ENCODE peak calls at places on chromosomes 2 and 18, in five cellular contexts. S is CD4-positive, alpha-beta T cell; M is psoas muscle; D is uterus; C is progenitor cell of endocrine pancreas. R is an unnamed sample.
A peak's percentile ranks its signal among the peaks of the same experiment; 100 is the strongest.

GRCh38 chr2:62844311-62845090 is 139.0 kb downstream of the EHBP1 start:
- DNase-seq in S (no peak), M (no peak), D (no peak), C (no peak), R (no peak)

GRCh38 chr2:144383571-144383970 is 136.3 kb downstream of the ZEB2 start:
- DNase-seq in S (no peak), M (no peak), D (no peak), C (no peak), R (no peak)

GRCh38 chr2:776517-776916 is 99.3 kb upstream of the TMEM18 start:
- DNase-seq in S (no peak), M (no peak), D (no peak), C (no peak), R (no peak)

GRCh38 chr18:58102875-58103274 is 58.8 kb downstream of the NEDD4L start:
- DNase-seq in S (no peak), M (no peak), D (no peak), C (no peak), R (no peak)

GRCh38 chr18:23154823-23155517 is 19.7 kb downstream of the CABLES1 start:
- DNase-seq in S (no peak), M (no peak), D (no peak), C (no peak), R (no peak)

GRCh38 chr2:103174711-103175110 is 412.9 kb downstream of the TMEM182 start:
- DNase-seq in S (no peak), M (no peak), D (no peak), C (no peak), R (no peak)

GRCh38 chr18:55234366-55235093 is 275.3 kb upstream of the CCDC68 start:
- DNase-seq in S (peak; percentile 3), M (peak; percentile 80), D (peak; percentile 80), C (peak; percentile 67), R (peak; percentile 79)

GRCh38 chr2:237904806-237905599 is 45.6 kb downstream of the RAMP1 start:
- DNase-seq in S (no peak), M (peak; percentile 88), D (peak; percentile 74), C (no peak), R (no peak)

GRCh38 chr2:215921884-215922283 is 91.5 kb downstream of the MREG start:
- DNase-seq in S (no peak), M (no peak), D (no peak), C (no peak), R (no peak)

GRCh38 chr2:43472527-43473194 is 123.2 kb downstream of the THADA start:
- DNase-seq in S (no peak), M (no peak), D (no peak), C (no peak), R (no peak)

GRCh38 chr2:54492335-54492734 is 36.2 kb downstream of the SPTBN1 start:
- DNase-seq in S (no peak), M (no peak), D (no peak), C (no peak), R (no peak)

GRCh38 chr2:221103930-221104329 is 468.2 kb downstream of the EPHA4 start:
- DNase-seq in S (no peak), M (no peak), D (peak; percentile 23), C (no peak), R (no peak)

GRCh38 chr2:100178085-100178788 is 35.8 kb upstream of the AFF3 start:
- DNase-seq in S (no peak), M (no peak), D (no peak), C (no peak), R (peak; percentile 63)

GRCh38 chr18:37019157-37019571 is 190.2 kb downstream of the KIAA1328 start:
- DNase-seq in S (no peak), M (no peak), D (no peak), C (no peak), R (peak; percentile 5)

GRCh38 chr2:230874876-230875275 is 10.1 kb downstream of the ITM2C start:
- DNase-seq in S (no peak), M (no peak), D (no peak), C (no peak), R (no peak)

GRCh38 chr2:31413025-31413424 is 1.5 kb downstream of the XDH start:
- DNase-seq in S (no peak), M (no peak), D (no peak), C (no peak), R (no peak)

GRCh38 chr2:145460151-145460550 is 940.2 kb upstream of the ZEB2 start:
- DNase-seq in S (no peak), M (no peak), D (no peak), C (no peak), R (no peak)

GRCh38 chr2:5391361-5391760 is 300.8 kb upstream of the SOX11 start:
- DNase-seq in S (no peak), M (peak; percentile 56), D (no peak), C (no peak), R (no peak)

GRCh38 chr18:40485318-40485717 is 1469.7 kb upstream of the PIK3C3 start:
- DNase-seq in S (no peak), M (no peak), D (no peak), C (no peak), R (no peak)

GRCh38 chr2:204505946-204506345 is 39.3 kb upstream of the PARD3B start:
- DNase-seq in S (no peak), M (no peak), D (no peak), C (no peak), R (no peak)

GRCh38 chr2:182860858-182861257 is 5.6 kb downstream of the FRZB start:
- DNase-seq in S (no peak), M (no peak), D (no peak), C (no peak), R (no peak)

GRCh38 chr18:26747131-26747475 is 118.4 kb downstream of the AQP4 start:
- DNase-seq in S (no peak), M (no peak), D (no peak), C (no peak), R (no peak)

GRCh38 chr2:120846406-120847095 is 110.9 kb downstream of the GLI2 start:
- DNase-seq in S (no peak), M (peak; percentile 27), D (no peak), C (no peak), R (no peak)

GRCh38 chr2:88859461-88859860 is 168.0 kb downstream of the RPIA start:
- DNase-seq in S (no peak), M (no peak), D (no peak), C (no peak), R (no peak)

GRCh38 chr2:121771976-121772742 is 16.7 kb downstream of the TSN start:
- DNase-seq in S (no peak), M (no peak), D (no peak), C (no peak), R (peak; percentile 36)

GRCh38 chr2:200703132-200703925 is 108.4 kb upstream of the BZW1 start:
- DNase-seq in S (no peak), M (no peak), D (no peak), C (no peak), R (peak; percentile 31)

DNA sequence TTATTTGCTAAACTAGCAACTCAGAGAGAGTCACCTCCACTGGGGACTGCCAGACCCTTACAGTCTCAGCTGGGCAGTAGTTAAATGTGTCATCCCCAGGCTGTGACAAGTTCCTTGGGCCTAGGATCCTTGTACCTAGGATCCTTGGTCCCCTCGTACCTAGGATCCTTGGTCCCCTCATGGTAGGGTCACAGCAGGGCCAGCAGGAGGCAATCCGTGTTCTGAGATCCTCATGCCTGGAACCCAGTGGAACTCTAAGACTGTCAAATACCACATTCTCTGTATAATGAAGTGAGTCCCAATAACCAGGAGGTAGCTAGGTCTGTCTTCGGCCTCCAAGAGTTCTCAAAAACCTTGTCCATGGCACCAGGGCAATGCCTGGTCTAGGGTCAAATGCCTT is 60.8 kb downstream of the LYPD6B start:
- DNase-seq in S (no peak), M (no peak), D (no peak), C (no peak), R (no peak)
- TF ChIP-seq CTCF in S (no peak), M (no peak), D (no peak), C (peak; percentile 23), R (no peak)

GRCh38 chr2:226023383-226023782 is 623.9 kb downstream of the NYAP2 start:
- DNase-seq in S (no peak), M (no peak), D (no peak), C (no peak), R (no peak)
- TF ChIP-seq CTCF in S (no peak), M (no peak), D (no peak), C (peak; percentile 33), R (peak; percentile 29)

GRCh38 chr18:8084160-8084559 is 517.0 kb downstream of the PTPRM start:
- DNase-seq in S (no peak), M (no peak), D (peak; percentile 20), C (no peak), R (peak; percentile 61)
- TF ChIP-seq CTCF in S (no peak), M (peak; percentile 42), D (no peak), C (peak; percentile 65), R (peak; percentile 79)

DNA sequence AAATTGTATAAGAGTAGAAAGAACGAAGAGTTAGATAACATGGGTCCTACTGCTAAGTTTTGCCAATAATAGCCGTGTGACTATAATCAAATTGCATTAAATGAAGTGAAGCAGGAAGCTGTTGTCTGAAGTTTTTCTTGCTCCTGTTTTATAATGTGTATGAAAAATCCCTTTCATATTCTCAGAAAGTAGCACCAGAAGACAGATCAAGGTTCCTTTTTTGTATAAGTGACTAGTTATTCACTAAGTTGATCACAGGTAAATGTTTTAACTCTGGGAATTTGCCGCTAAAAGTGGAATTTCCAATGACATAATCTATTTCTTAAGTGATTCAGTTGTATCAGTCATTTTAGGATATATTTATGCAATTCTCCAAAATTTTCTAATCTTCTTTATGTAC is 99.6 kb downstream of the DPP4 start:
- DNase-seq in S (no peak), M (no peak), D (no peak), C (no peak), R (no peak)
- TF ChIP-seq CTCF in S (no peak), M (no peak), D (no peak), C (no peak), R (no peak)

GRCh38 chr2:10900216-10901109 is 11.3 kb upstream of the KCNF1 start:
- DNase-seq in S (no peak), M (no peak), D (no peak), C (no peak), R (no peak)
- TF ChIP-seq CTCF in S (no peak), M (peak; percentile 12), D (no peak), C (peak; percentile 45), R (peak; percentile 29)

R was measured in endothelial cell.